ENCODE peak calls at places on chromosomes 11 and 22, in seven cellular contexts. Q, B, S, G, P, A and X are unnamed samples.
A peak's percentile ranks its signal among the peaks of the same experiment; 100 is the strongest.

GRCh38 chr11:35099278-35100018 is 39.5 kb upstream of the CD44 start:
- DNase-seq in P (no peak), A (no peak), B (no peak), Q (no peak), G (no peak), S (no peak), X (no peak)

GRCh38 chr11:57368106-57368826 is 12.7 kb downstream of the PRG3 start:
- DNase-seq in S (no peak), P (no peak), B (no peak), Q (no peak), A (no peak), G (no peak), X (no peak)

GRCh38 chr11:74318241-74318932 is 6.9 kb upstream of the P4HA3 start:
- DNase-seq in Q (no peak), P (no peak), A (no peak), S (no peak), B (no peak), G (no peak), X (no peak)

GRCh38 chr11:10725114-10725906 is 25.7 kb upstream of the CTR9 start:
- DNase-seq in A (no peak), B (no peak), P (no peak), G (no peak), S (no peak), Q (no peak), X (no peak)

GRCh38 chr22:35540600-35541253 is at the start of gene RASD2:
- DNase-seq in P (peak; percentile 38), S (peak; percentile 58), A (no peak), B (peak; percentile 26), G (no peak), Q (peak; percentile 84), X (no peak)

GRCh38 chr11:15472405-15472799 is 357.7 kb downstream of the INSC start:
- DNase-seq in A (no peak), Q (no peak), G (no peak), B (no peak), P (no peak), S (no peak), X (peak; percentile 60)

GRCh38 chr11:10305262-10305963 is 540 bp downstream of the ADM start:
- DNase-seq in P (no peak), A (peak; percentile 33), Q (peak; percentile 66), G (no peak), B (no peak), S (peak; percentile 51), X (no peak)

GRCh38 chr22:38982008-38982927 is at the start of gene APOBEC3B:
- DNase-seq in S (peak; percentile 92), Q (no peak), A (peak; percentile 86), G (no peak), P (no peak), B (peak; percentile 76), X (peak; percentile 94)

GRCh38 chr22:27546157-27546556 is 255.4 kb downstream of the MN1 start:
- DNase-seq in A (no peak), S (no peak), P (no peak), B (no peak), G (no peak), Q (no peak), X (no peak)

GRCh38 chr11:70491696-70492472 is 93.6 kb downstream of the CTTN start:
- DNase-seq in G (no peak), A (no peak), B (no peak), P (no peak), S (no peak), Q (no peak), X (no peak)

GRCh38 chr22:39362932-39363331 is 13.1 kb downstream of the SYNGR1 start:
- DNase-seq in P (no peak), S (no peak), Q (no peak), B (no peak), A (no peak), G (no peak), X (no peak)

GRCh38 chr11:58893899-58894298 is 45.4 kb upstream of the GLYATL1 start:
- DNase-seq in S (no peak), B (no peak), G (no peak), A (no peak), Q (no peak), P (no peak), X (no peak)

GRCh38 chr22:49667236-49667635 is 160.4 kb downstream of the BRD1 start:
- DNase-seq in S (peak; percentile 22), P (no peak), B (no peak), G (peak; percentile 55), Q (peak; percentile 43), A (no peak), X (no peak)

GRCh38 chr11:79076526-79077115 is 364.2 kb downstream of the TENM4 start:
- DNase-seq in B (peak; percentile 53), Q (no peak), A (peak; percentile 30), S (peak; percentile 47), G (no peak), P (no peak), X (no peak)

GRCh38 chr22:38148252-38148651 is 33.4 kb downstream of the PLA2G6 start:
- DNase-seq in B (no peak), P (no peak), Q (no peak), S (no peak), G (no peak), A (no peak), X (no peak)

GRCh38 chr22:46846154-46846831 is 83.8 kb downstream of the TBC1D22A start:
- DNase-seq in Q (no peak), G (no peak), P (no peak), B (no peak), S (no peak), A (no peak), X (no peak)

GRCh38 chr22:19722915-19723164 is 499 bp upstream of the GP1BB start:
- DNase-seq in S (no peak), A (no peak), B (no peak), G (no peak), P (no peak), Q (peak; percentile 77), X (no peak)

GRCh38 chr11:115627071-115627470 is 122.9 kb upstream of the CADM1 start:
- DNase-seq in A (no peak), Q (no peak), G (no peak), S (no peak), P (no peak), B (no peak), X (no peak)

GRCh38 chr11:19864141-19865120 is 151.8 kb downstream of the NAV2 start:
- DNase-seq in G (no peak), A (peak; percentile 24), Q (no peak), S (no peak), B (no peak), P (no peak), X (no peak)

GRCh38 chr22:23269441-23270211 is 89.3 kb downstream of the BCR start:
- DNase-seq in P (no peak), Q (peak; percentile 62), G (no peak), S (no peak), B (peak; percentile 69), A (no peak), X (no peak)
- H3K36me3 ChIP-seq in P (peaks cover 4% of the 10 kb centered on the region), Q (peaks cover 27% of the 10 kb centered on the region), G (peaks cover 9% of the 10 kb centered on the region), S (no peaks in the 10 kb centered on the region), B (peaks cover 94% of the 10 kb centered on the region), A (peaks cover 80% of the 10 kb centered on the region), X (peaks cover 78% of the 10 kb centered on the region)

DNA sequence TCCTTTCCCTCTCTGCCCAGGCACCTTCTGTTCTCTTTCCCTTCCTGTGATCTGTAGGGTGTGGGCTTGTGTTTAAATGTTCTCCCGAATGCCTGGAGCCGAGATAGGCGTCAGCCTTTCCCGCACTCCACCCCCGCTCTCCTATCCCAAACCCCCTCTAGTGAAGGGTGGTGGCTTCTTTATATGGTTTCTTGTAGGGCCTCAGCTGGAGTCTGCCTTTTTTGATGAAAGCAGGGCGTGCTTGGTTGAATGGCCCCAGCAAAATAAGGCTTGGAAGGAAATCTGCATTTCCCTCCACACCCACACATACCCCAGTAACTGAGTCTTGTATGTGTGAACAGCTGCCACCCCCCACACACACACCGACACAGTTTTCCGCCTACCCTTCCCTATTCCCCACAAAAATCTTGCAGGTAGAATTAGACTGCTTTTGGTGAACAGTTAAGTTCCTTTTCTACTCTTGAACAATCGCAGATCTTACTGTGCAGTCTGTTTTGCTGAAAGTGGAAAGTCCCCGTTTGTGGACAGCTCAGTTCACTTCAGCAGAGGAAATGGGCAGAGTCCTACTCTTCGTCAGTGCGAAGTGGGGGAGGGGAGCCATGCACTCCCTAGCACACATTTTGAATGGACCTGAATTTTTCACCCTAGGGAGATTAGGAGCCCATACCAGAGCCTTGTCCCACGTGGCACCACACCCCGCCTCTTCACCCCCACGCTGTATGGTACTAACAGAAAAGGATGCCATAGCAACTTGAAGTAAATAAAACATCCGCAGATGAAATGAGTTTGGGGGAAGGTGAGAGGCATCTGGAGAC is 25.5 kb upstream of the GRK2 start:
- DNase-seq in P (peak; percentile 73), S (peak; percentile 82), Q (no peak), G (no peak), B (peak; percentile 70), A (peak; percentile 73), X (no peak)
- TF ChIP-seq POLR2AphosphoS5 in P (no peak), S (peak; percentile 67), Q (peak; percentile 29), G (peak; percentile 22), B (peak; percentile 19), A (peak; percentile 61), X (peak; percentile 33)

GRCh38 chr11:117187007-117187406 is 8.5 kb downstream of the SIDT2 start:
- DNase-seq in G (no peak), Q (no peak), B (no peak), S (no peak), A (no peak), P (peak; percentile 20), X (no peak)

GRCh38 chr11:117183724-117184349 is 5.3 kb downstream of the SIDT2 start:
- DNase-seq in Q (no peak), G (no peak), P (peak; percentile 55), A (no peak), B (no peak), S (no peak), X (no peak)

GRCh38 chr11:117186431-117186761 is 7.9 kb downstream of the SIDT2 start:
- DNase-seq in A (no peak), S (no peak), P (peak; percentile 12), Q (no peak), B (no peak), G (no peak), X (no peak)

GRCh38 chr11:117187428-117187798 is 8.9 kb downstream of the SIDT2 start:
- DNase-seq in A (no peak), Q (no peak), G (no peak), B (no peak), P (peak; percentile 14), S (no peak), X (no peak)

DNA sequence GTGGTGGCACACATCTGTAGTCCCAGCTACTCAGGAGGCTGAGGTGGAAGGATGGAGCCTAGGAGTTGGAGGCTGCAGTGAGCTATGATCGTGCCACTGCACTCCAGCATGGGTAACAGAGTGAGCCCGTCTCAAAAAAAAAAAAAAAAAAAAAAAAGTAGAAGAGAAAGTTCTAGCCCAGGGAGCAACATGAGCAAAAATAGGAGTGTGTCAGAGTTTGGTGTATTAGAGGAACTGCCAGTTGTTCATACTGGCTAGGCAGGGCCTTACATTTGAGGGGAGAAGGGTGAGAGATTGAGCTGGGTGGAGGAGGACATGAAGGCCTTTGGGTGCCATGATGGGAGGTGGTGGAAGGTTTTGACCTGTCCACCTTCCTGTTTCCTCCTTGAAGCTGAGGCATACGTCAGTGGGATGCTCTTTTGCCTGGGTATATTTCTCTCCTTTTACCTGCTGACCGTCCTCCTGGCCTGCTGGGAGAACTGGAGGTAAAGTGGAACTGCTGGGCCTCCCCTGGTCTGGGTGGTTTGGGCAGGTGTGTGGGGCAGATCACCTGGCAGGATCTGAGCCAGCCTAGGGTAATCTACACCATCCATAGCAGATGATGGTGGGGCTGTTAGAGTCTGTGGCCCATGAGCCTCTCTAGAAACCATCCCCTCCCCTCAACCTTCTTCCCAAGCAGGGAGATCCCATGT is 7.3 kb downstream of the SIDT2 start:
- DNase-seq in G (no peak), Q (no peak), S (no peak), B (no peak), A (no peak), P (peak; percentile 14), X (no peak)
- H3K36me3 ChIP-seq in G (no peaks in the 10 kb centered on the region), Q (peaks cover 10% of the 10 kb centered on the region), S (no peaks in the 10 kb centered on the region), B (peaks cover 49% of the 10 kb centered on the region), A (peaks cover 24% of the 10 kb centered on the region), P (no peaks in the 10 kb centered on the region), X (peaks cover 81% of the 10 kb centered on the region)

GRCh38 chr11:126415669-126416420 is 60.4 kb downstream of the ST3GAL4 start:
- DNase-seq in A (no peak), P (no peak), G (no peak), S (peak; percentile 56), Q (no peak), B (no peak), X (peak; percentile 96)
- TF ChIP-seq POLR2AphosphoS5 in A (no peak), P (no peak), G (no peak), S (no peak), Q (no peak), B (no peak), X (peak; percentile 51)